ENCODE peak calls at places on chromosomes 13 and 19, in seven cellular contexts. C, L, T, F, G, W and Q are unnamed samples.

GRCh38 chr19:14476663-14477401 is 1.7 kb upstream of the PTGER1 start:
- DNase-seq in C (peak), L (no peak), T (no peak), F (no peak), G (no peak), W (peak), Q (no peak)

GRCh38 chr19:39540333-39540673 is 342 bp upstream of the EID2 start:
- DNase-seq in C (no peak), L (no peak), T (no peak), F (no peak), G (no peak), W (no peak), Q (no peak)

GRCh38 chr19:54653181-54653809 is 9.5 kb upstream of the LILRB4 start:
- DNase-seq in C (peak), L (no peak), T (peak), F (no peak), G (no peak), W (no peak), Q (peak)

GRCh38 chr19:17074628-17075034 is 621 bp downstream of the HAUS8 start:
- DNase-seq in C (no peak), L (no peak), T (no peak), F (no peak), G (no peak), W (no peak), Q (no peak)

GRCh38 chr13:99657848-99658265 is 156.6 kb downstream of the TM9SF2 start:
- DNase-seq in C (no peak), L (peak), T (no peak), F (peak), G (peak), W (peak), Q (no peak)

GRCh38 chr13:28568286-28568685 is 73.4 kb upstream of the FLT1 start:
- DNase-seq in C (no peak), L (no peak), T (no peak), F (no peak), G (no peak), W (peak), Q (no peak)

GRCh38 chr19:5967994-5968430 is 9.9 kb downstream of the RANBP3 start:
- DNase-seq in C (peak), L (peak), T (peak), F (peak), G (peak), W (no peak), Q (peak)

GRCh38 chr19:8610041-8610927 is at the start of gene ADAMTS10:
- DNase-seq in C (peak), L (peak), T (no peak), F (peak), G (peak), W (peak), Q (peak)

GRCh38 chr13:78826936-78827335 is 168.0 kb upstream of the OBI1 start:
- DNase-seq in C (no peak), L (no peak), T (no peak), F (no peak), G (no peak), W (no peak), Q (no peak)

GRCh38 chr19:34969721-34970120 is 5.7 kb upstream of the ZNF792 start:
- DNase-seq in C (no peak), L (no peak), T (no peak), F (no peak), G (no peak), W (no peak), Q (no peak)

GRCh38 chr13:48741377-48741776 is 87.6 kb downstream of the CYSLTR2 start:
- DNase-seq in C (no peak), L (no peak), T (no peak), F (peak), G (no peak), W (no peak), Q (no peak)

GRCh38 chr13:80562423-80562822 is 221.5 kb upstream of the SPRY2 start:
- DNase-seq in C (no peak), L (no peak), T (no peak), F (no peak), G (no peak), W (no peak), Q (no peak)

GRCh38 chr19:607301-608154 is 17.8 kb downstream of the HCN2 start:
- DNase-seq in C (no peak), L (no peak), T (no peak), F (no peak), G (no peak), W (no peak), Q (no peak)

GRCh38 chr19:16363133-16363851 is 38.7 kb downstream of the KLF2 start:
- DNase-seq in C (no peak), L (no peak), T (no peak), F (no peak), G (no peak), W (no peak), Q (no peak)

GRCh38 chr19:35109395-35110112 is 6.1 kb upstream of the FXYD3 start:
- DNase-seq in C (no peak), L (peak), T (no peak), F (no peak), G (no peak), W (no peak), Q (no peak)

GRCh38 chr19:12872255-12872654 is 9.0 kb downstream of the DNASE2 start:
- DNase-seq in C (no peak), L (no peak), T (no peak), F (no peak), G (no peak), W (no peak), Q (no peak)

GRCh38 chr19:44653977-44654784 is 10.5 kb downstream of the PVR start:
- DNase-seq in C (peak), L (peak), T (peak), F (no peak), G (peak), W (peak), Q (peak)

GRCh38 chr19:36054733-36055686 is at the start of gene WDR62:
- DNase-seq in C (peak), L (peak), T (peak), F (no peak), G (peak), W (peak), Q (no peak)